ENCODE peak calls at places on chromosomes 7 and 10, in four cellular contexts. D is K562, J is H1, S is SK-N-SH. E is an unnamed sample.

GRCh38 chr10:24824536-24824935 is 100.8 kb upstream of the ARHGAP21 start:
- DNase-seq in J (no peak), D (no peak), S (no peak), E (no peak)

GRCh38 chr7:150405584-150406310 is 26.6 kb downstream of the ZNF775 start:
- DNase-seq in S (peak; percentile 85), J (peak; percentile 78), D (peak; percentile 87), E (peak; percentile 67)

GRCh38 chr10:129742742-129743550 is 221.1 kb downstream of the EBF3 start:
- DNase-seq in D (no peak), S (no peak), J (peak; percentile 28), E (peak; percentile 6)

GRCh38 chr7:116691664-116692063 is 19.7 kb downstream of the MET start:
- DNase-seq in S (no peak), D (no peak), J (no peak), E (no peak)

GRCh38 chr7:134293029-134293740 is 23.5 kb downstream of the SLC35B4 start:
- DNase-seq in D (no peak), S (no peak), J (no peak), E (no peak)

GRCh38 chr10:6067457-6067856 is 5.3 kb upstream of the IL2RA start:
- DNase-seq in D (no peak), J (no peak), S (no peak), E (no peak)

GRCh38 chr10:92690211-92691041 is 671 bp downstream of the HHEX start:
- DNase-seq in D (peak; percentile 50), J (peak; percentile 69), S (peak; percentile 59), E (peak; percentile 52)

GRCh38 chr10:13270877-13271551 is 28.9 kb downstream of the PHYH start:
- DNase-seq in J (no peak), D (peak; percentile 29), S (no peak), E (no peak)

GRCh38 chr10:24579448-24579847 is 144.2 kb downstream of the ARHGAP21 start:
- DNase-seq in J (no peak), S (no peak), D (no peak), E (no peak)

GRCh38 chr7:1544896-1545416 is 11.0 kb downstream of the TMEM184A start:
- DNase-seq in D (no peak), S (no peak), J (no peak), E (no peak)
- TF ChIP-seq TEAD4 in D (no peak), S (no peak), J (no peak), E (no peak)

GRCh38 chr7:151782598-151783448 is 94.1 kb downstream of the PRKAG2 start:
- DNase-seq in S (peak; percentile 98), J (peak; percentile 92), D (peak; percentile 96), E (peak; percentile 89)
- TF ChIP-seq TEAD4 in S (no peak), J (no peak), D (no peak), E (no peak)

GRCh38 chr10:48694371-48695030 is 9.8 kb downstream of the WDFY4 start:
- DNase-seq in J (no peak), S (no peak), D (no peak), E (no peak)

GRCh38 chr10:48697821-48698764 is 13.4 kb downstream of the WDFY4 start:
- DNase-seq in J (peak; percentile 28), D (no peak), S (no peak), E (no peak)

GRCh38 chr10:48696535-48696873 is 11.8 kb downstream of the WDFY4 start:
- DNase-seq in D (no peak), S (no peak), J (no peak), E (no peak)

GRCh38 chr10:48697091-48697490 is 12.4 kb downstream of the WDFY4 start:
- DNase-seq in D (no peak), S (no peak), J (no peak), E (no peak)

GRCh38 chr10:48695636-48696534 is 11.2 kb downstream of the WDFY4 start:
- DNase-seq in J (no peak), D (no peak), S (no peak), E (no peak)
- TF ChIP-seq TEAD4 in J (no peak), D (no peak), S (no peak), E (no peak)

DNA sequence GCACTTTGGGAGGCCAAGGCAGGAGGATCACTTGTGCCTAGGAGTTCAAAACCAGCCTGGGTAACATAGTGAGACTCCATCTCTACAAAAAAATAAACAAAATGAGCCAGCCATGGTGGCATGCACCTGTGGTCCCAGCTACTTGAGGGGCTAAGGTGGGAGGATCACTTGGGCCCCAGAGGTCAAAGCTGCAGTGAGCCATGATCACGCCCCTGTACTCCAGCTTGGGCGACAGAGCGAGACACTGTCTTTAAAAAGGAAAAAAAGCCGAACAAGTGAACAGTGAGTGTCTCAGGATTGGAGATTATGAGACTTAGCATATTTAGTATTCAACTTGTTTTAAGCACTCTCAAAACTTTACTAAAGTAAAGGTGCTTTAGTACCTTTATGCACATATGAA is 28.1 kb downstream of the BLNK start:
- DNase-seq in J (no peak), S (no peak), D (no peak), E (no peak)
- TF ChIP-seq TEAD4 in J (no peak), S (no peak), D (no peak), E (no peak)

DNA sequence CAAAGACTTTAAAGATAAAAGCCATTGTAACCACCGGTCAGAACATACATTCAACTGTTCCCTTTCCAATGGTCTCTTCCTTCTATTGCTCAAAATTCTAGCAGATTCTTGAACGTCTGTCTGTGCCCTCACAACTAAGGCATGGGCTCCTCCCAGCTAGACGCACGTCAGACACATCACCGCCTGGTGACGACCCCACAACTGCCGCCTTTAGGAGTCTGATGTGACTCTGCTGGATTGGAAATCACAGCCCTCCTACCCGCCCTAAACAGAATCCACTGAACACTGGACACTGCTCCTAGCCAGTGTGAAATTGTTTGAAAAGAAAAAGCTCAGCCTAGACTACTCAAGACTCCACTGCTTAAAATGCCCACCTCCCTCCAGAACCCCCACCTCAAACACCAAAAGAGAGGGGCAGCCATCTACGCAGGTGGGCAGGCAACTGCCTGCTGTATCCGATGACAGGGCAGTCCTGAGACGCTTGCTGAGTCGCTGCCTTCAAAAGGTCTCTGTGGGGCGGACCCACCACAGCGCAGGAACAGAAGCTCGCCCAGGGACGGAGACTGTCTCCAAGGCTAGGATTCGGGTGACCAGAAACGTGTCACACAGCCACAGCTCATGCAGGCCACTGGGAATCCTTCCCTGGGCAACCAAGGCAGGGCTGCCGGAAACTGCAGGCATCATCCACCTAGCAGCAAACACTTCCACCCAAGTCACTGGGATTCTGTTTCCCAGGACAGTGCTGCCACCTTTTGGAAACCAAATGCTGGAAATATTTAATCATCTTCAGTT is 34.7 kb downstream of the GSDME start:
- DNase-seq in S (peak; percentile 51), D (no peak), J (peak; percentile 54), E (no peak)
- TF ChIP-seq TEAD4 in S (no peak), D (no peak), J (no peak), E (no peak)

DNA sequence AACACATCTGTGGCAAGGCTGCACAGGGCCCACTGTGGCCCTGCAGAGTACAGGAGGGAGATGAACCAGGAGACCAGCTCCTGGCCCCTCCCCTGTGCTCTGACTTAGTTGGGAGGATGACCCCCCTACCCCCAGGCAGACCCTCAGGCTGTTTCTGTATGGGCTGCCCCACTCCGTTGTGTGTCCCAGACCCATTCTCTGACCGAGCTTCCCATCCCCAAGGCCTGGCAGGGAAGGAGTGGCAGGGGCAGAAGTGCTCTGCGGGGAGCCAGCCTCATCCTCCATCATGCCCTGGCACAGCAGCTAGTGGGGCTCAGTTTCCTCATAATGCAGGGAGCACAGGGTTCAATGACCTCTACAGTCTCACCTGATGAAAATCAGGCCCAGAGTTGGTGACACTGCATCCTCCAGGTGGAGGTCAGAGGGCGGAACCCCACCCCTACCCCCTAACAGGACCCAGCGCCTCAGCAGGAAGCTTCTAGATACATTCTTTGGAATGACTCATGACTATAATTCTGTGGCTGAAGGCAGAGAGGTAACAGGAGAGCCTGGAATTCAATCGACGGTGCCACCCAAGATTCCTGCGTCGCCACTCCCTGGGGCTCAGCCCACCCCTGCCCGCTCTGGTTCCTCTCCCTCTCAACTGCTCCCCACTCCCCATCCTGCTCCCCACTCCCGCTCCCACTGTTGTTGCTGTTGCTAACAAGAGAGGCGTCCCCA is 18.2 kb downstream of the PODXL start:
- DNase-seq in D (no peak), J (no peak), S (no peak), E (no peak)
- TF ChIP-seq TEAD4 in D (no peak), J (no peak), S (peak; percentile 61), E (no peak)

E was measured in WTC11.